ENCODE peak calls at places on chromosomes 13 and 19, in ten cellular contexts. F is epithelial cell of proximal tubule, Q is bronchial epithelial cell, L is brain microvascular endothelial cell, H is HCT116, C is GM23338, O is fibroblast of the aortic adventitia, N is tibial artery, P is endodermal cell, K is A549. U is an unnamed sample.

GRCh38 chr19:958967-959685 is 25.0 kb upstream of the WDR18 start:
- DNase-seq in F (no peak), Q (peak; percentile 73), L (peak; percentile 31), H (peak; percentile 41), C (no peak), O (no peak), N (no peak), P (no peak), K (peak; percentile 81), U (no peak)

GRCh38 chr13:43377955-43378354 is 354.6 kb downstream of the DNAJC15 start:
- DNase-seq in F (no peak), Q (peak; percentile 54), L (peak; percentile 14), H (no peak), C (no peak), O (peak; percentile 93), N (no peak), P (no peak), K (no peak), U (no peak)

GRCh38 chr13:39451860-39452301 is 151.1 kb downstream of the LHFPL6 start:
- DNase-seq in F (no peak), Q (no peak), L (peak; percentile 7), H (no peak), C (no peak), O (peak; percentile 40), N (peak; percentile 60), P (no peak), K (no peak), U (peak; percentile 65)

GRCh38 chr19:18832331-18833140 is 777 bp downstream of the UPF1 start:
- DNase-seq in F (no peak), Q (no peak), L (peak; percentile 18), H (no peak), C (peak; percentile 70), O (no peak), N (no peak), P (peak; percentile 86), K (peak; percentile 32), U (peak; percentile 62)

GRCh38 chr13:48551329-48551728 is 18.4 kb upstream of the RCBTB2 start:
- DNase-seq in F (no peak), Q (no peak), L (no peak), H (no peak), C (peak; percentile 15), O (no peak), N (no peak), P (no peak), K (no peak), U (no peak)

GRCh38 chr13:21106089-21106488 is 44.7 kb upstream of the LATS2 start:
- DNase-seq in F (peak; percentile 16), Q (no peak), L (peak; percentile 20), H (no peak), C (no peak), O (no peak), N (no peak), P (no peak), K (no peak), U (no peak)

GRCh38 chr13:33284016-33284415 is 1.5 kb downstream of the STARD13 start:
- DNase-seq in F (no peak), Q (no peak), L (peak; percentile 27), H (no peak), C (no peak), O (peak; percentile 45), N (no peak), P (no peak), K (no peak), U (no peak)

GRCh38 chr19:1251233-1251502 is 2.8 kb downstream of the MIDN start:
- DNase-seq in F (no peak), Q (peak; percentile 31), L (peak; percentile 49), H (no peak), C (no peak), O (peak; percentile 63), N (no peak), P (no peak), K (peak; percentile 86), U (peak; percentile 78)

GRCh38 chr19:2428027-2428690 is 773 bp upstream of the TIMM13 start:
- DNase-seq in F (no peak), Q (peak; percentile 10), L (peak; percentile 2), H (no peak), C (peak; percentile 89), O (peak; percentile 41), N (no peak), P (peak; percentile 82), K (no peak), U (no peak)

GRCh38 chr19:51012661-51013190 is 6.8 kb downstream of the KLK10 start:
- DNase-seq in F (no peak), Q (peak; percentile 40), L (no peak), H (no peak), C (no peak), O (no peak), N (no peak), P (no peak), K (no peak), U (peak; percentile 10)

GRCh38 chr13:52926971-52927370 is 78.5 kb upstream of the PCDH8 start:
- DNase-seq in F (no peak), Q (peak; percentile 90), L (no peak), H (no peak), C (no peak), O (no peak), N (no peak), P (no peak), K (no peak), U (no peak)

GRCh38 chr13:39394811-39395685 is 207.9 kb downstream of the LHFPL6 start:
- DNase-seq in F (no peak), Q (no peak), L (no peak), H (no peak), C (no peak), O (peak; percentile 73), N (no peak), P (peak; percentile 83), K (no peak), U (no peak)

GRCh38 chr19:55304279-55304978 is 20.6 kb downstream of the BRSK1 start:
- DNase-seq in F (no peak), Q (peak; percentile 54), L (no peak), H (no peak), C (peak; percentile 92), O (peak; percentile 11), N (no peak), P (peak; percentile 81), K (peak; percentile 85), U (peak; percentile 78)

GRCh38 chr19:3986260-3987041 is 1.2 kb upstream of the EEF2 start:
- DNase-seq in F (no peak), Q (peak; percentile 73), L (peak; percentile 68), H (peak; percentile 74), C (peak; percentile 91), O (peak; percentile 84), N (no peak), P (peak; percentile 81), K (peak; percentile 81), U (peak; percentile 84)

GRCh38 chr13:91122766-91123165 is 224.7 kb upstream of the MIR17HG start:
- DNase-seq in F (no peak), Q (no peak), L (no peak), H (no peak), C (no peak), O (no peak), N (no peak), P (no peak), K (no peak), U (no peak)

GRCh38 chr19:9065457-9066014 is 21.3 kb upstream of the OR1M1 start:
- DNase-seq in F (no peak), Q (no peak), L (no peak), H (no peak), C (peak; percentile 57), O (no peak), N (no peak), P (peak; percentile 74), K (no peak), U (no peak)

GRCh38 chr13:44934724-44935123 is 54.5 kb downstream of the NUFIP1 start:
- DNase-seq in F (peak; percentile 31), Q (peak; percentile 81), L (no peak), H (no peak), C (no peak), O (peak; percentile 59), N (no peak), P (no peak), K (no peak), U (peak; percentile 36)

GRCh38 chr19:50556236-50557008 is 11.8 kb downstream of the LRRC4B start:
- DNase-seq in F (no peak), Q (peak; percentile 3), L (peak; percentile 57), H (peak; percentile 49), C (peak; percentile 98), O (peak; percentile 58), N (peak; percentile 78), P (peak; percentile 99), K (peak; percentile 88), U (peak; percentile 75)

GRCh38 chr13:41459754-41460111 is 2.4 kb downstream of the RGCC start:
- DNase-seq in F (no peak), Q (no peak), L (no peak), H (no peak), C (no peak), O (no peak), N (no peak), P (no peak), K (no peak), U (no peak)
- H3K4me3 ChIP-seq in F (no peak overlapping the region), Q (no peak overlapping the region), L (no peak overlapping the region), H (no peak overlapping the region), C (no peak overlapping the region), O (no peak overlapping the region), N (peak overlapping the region; percentile 60), P (no peak overlapping the region), K (no peak overlapping the region), U (no peak overlapping the region)

DNA sequence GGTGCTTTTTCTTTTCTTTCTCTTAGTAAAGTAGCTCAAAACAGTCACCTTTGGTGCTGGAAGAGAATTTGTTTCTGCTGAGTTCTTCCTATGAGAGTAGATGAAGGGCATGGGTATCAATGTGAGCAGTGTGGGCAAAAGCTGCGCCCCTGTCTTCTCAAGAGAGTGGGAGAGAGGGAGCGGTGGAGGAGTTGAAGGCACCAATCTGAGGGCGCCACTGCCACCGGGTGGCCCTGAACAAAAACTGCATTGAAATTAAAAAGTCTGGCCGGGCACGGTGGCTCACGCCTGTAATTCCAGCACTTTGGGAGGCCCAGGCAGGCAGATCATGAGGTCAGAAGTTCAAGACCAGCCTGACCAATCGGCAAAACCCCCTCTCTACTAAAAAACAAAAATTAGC is 28.7 kb upstream of the EPHX3 start:
- DNase-seq in F (no peak), Q (no peak), L (no peak), H (no peak), C (peak; percentile 46), O (no peak), N (no peak), P (no peak), K (peak; percentile 39), U (no peak)
- TF ChIP-seq CTCF in F (no peak), Q (peak; percentile 22), L (peak; percentile 59), H (peak; percentile 79), C (peak; percentile 49), O (peak; percentile 28), N (peak; percentile 23), P (peak; percentile 53), K (peak; percentile 25), U (no peak)

DNA sequence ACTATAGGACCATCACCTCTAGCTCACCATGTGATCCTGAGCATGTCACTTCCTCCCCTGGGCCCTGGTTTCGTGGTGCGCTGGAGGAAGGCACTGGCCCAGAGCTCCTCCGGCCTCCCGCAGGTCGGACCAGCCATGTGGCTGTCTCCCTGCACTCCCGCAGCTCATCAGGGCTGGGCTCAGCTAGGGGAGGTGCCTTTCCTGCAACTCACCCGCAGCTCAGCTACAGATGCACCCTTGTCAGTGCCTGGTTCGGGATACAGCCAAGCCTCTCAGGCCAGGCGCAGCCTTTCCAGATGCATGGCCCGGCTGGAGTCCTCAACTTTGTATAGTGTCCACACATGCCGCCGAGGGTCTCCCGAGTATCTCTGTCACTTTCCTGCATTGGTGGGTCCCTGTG is 138.2 kb upstream of the VSTM2B start:
- DNase-seq in F (no peak), Q (no peak), L (no peak), H (no peak), C (no peak), O (no peak), N (no peak), P (no peak), K (no peak), U (no peak)
- H3K4me3 ChIP-seq in F (no peak overlapping the region), Q (no peak overlapping the region), L (no peak overlapping the region), H (no peak overlapping the region), C (no peak overlapping the region), O (no peak overlapping the region), N (no peak overlapping the region), P (no peak overlapping the region), K (no peak overlapping the region), U (no peak overlapping the region)

GRCh38 chr13:99046851-99047250 is 69.0 kb upstream of the DOCK9 start:
- DNase-seq in F (no peak), Q (no peak), L (no peak), H (no peak), C (no peak), O (peak; percentile 13), N (no peak), P (no peak), K (no peak), U (no peak)
- TF ChIP-seq CTCF in F (no peak), Q (no peak), L (no peak), H (no peak), C (no peak), O (no peak), N (no peak), P (no peak), K (no peak), U (no peak)